ENCODE peak calls at places on chromosomes 7 and 10, in six cellular contexts. O is K562, J is HCT116, G is A549, T is upper lobe of left lung, L is heart left ventricle. M is an unnamed sample.

GRCh38 chr7:30709549-30709948 is 27.3 kb upstream of the CRHR2 start:
- DNase-seq in O (no peak), J (no peak), G (no peak), T (no peak), L (no peak), M (no peak)

GRCh38 chr10:99234739-99235468 is 748 bp downstream of the HPSE2 start:
- DNase-seq in O (no peak), J (no peak), G (no peak), T (no peak), L (no peak), M (no peak)

GRCh38 chr7:151167197-151167911 is at the start of gene GBX1:
- DNase-seq in O (peak), J (no peak), G (peak), T (peak), L (no peak), M (no peak)

GRCh38 chr10:52879651-52880050 is 107.1 kb upstream of the MBL2 start:
- DNase-seq in O (no peak), J (no peak), G (no peak), T (no peak), L (no peak), M (no peak)

GRCh38 chr10:133297504-133297903 is 11.2 kb downstream of the TUBGCP2 start:
- DNase-seq in O (no peak), J (no peak), G (no peak), T (peak), L (no peak), M (no peak)

GRCh38 chr10:68562666-68563522 is 2.8 kb downstream of the TET1 start:
- DNase-seq in O (peak), J (no peak), G (no peak), T (no peak), L (no peak), M (peak)

GRCh38 chr10:115129752-115130151 is 36.6 kb downstream of the ATRNL1 start:
- DNase-seq in O (no peak), J (peak), G (no peak), T (no peak), L (no peak), M (peak)

GRCh38 chr10:58675321-58675720 is 162.6 kb downstream of the BICC1 start:
- DNase-seq in O (no peak), J (no peak), G (no peak), T (no peak), L (no peak), M (no peak)

GRCh38 chr7:76507723-76508406 is 2.5 kb upstream of the UPK3B start:
- DNase-seq in O (peak), J (no peak), G (no peak), T (no peak), L (no peak), M (no peak)

GRCh38 chr7:1698951-1699350 is 28.9 kb downstream of the ELFN1 start:
- DNase-seq in O (no peak), J (no peak), G (no peak), T (no peak), L (no peak), M (no peak)

GRCh38 chr10:63573068-63573697 is 52.0 kb downstream of the REEP3 start:
- DNase-seq in O (no peak), J (no peak), G (no peak), T (no peak), L (no peak), M (no peak)

GRCh38 chr7:39089194-39089593 is 111.5 kb downstream of the POU6F2 start:
- DNase-seq in O (no peak), J (no peak), G (no peak), T (no peak), L (no peak), M (no peak)

GRCh38 chr10:117134084-117135025 is 3.7 kb downstream of the VAX1 start:
- DNase-seq in O (no peak), J (no peak), G (no peak), T (peak), L (no peak), M (no peak)

GRCh38 chr7:33044986-33045385 is 17.6 kb downstream of the NT5C3A start:
- DNase-seq in O (no peak), J (no peak), G (no peak), T (no peak), L (no peak), M (no peak)

GRCh38 chr7:118239014-118239413 is 14.5 kb downstream of the ANKRD7 start:
- DNase-seq in O (no peak), J (no peak), G (no peak), T (no peak), L (no peak), M (no peak)

GRCh38 chr7:39691821-39692220 is 68.4 kb downstream of the RALA start:
- DNase-seq in O (no peak), J (peak), G (no peak), T (no peak), L (no peak), M (peak)

GRCh38 chr10:98326621-98327027 is 58.6 kb upstream of the LOXL4 start:
- DNase-seq in O (no peak), J (no peak), G (no peak), T (no peak), L (peak), M (no peak)

GRCh38 chr7:73827568-73828106 is 3.2 kb upstream of the CLDN4 start:
- DNase-seq in O (no peak), J (peak), G (no peak), T (no peak), L (peak), M (no peak)

GRCh38 chr7:65976659-65977196 is 5.3 kb downstream of the GUSB start:
- DNase-seq in O (no peak), J (no peak), G (no peak), T (no peak), L (no peak), M (no peak)

GRCh38 chr10:101570764-101571572 is 17.1 kb downstream of the POLL start:
- DNase-seq in O (no peak), J (no peak), G (no peak), T (peak), L (no peak), M (peak)

GRCh38 chr7:2018786-2019692 is 213.7 kb downstream of the MAD1L1 start:
- DNase-seq in O (peak), J (no peak), G (no peak), T (peak), L (peak), M (peak)

GRCh38 chr10:63396123-63396719 is 69.6 kb downstream of the JMJD1C start:
- DNase-seq in O (peak), J (no peak), G (no peak), T (no peak), L (no peak), M (no peak)

GRCh38 chr7:18541189-18541870 is 45.8 kb downstream of the HDAC9 start:
- DNase-seq in O (no peak), J (no peak), G (no peak), T (no peak), L (peak), M (peak)

GRCh38 chr10:27373566-27374160 is 130.4 kb upstream of the RAB18 start:
- DNase-seq in O (no peak), J (no peak), G (no peak), T (no peak), L (no peak), M (no peak)

GRCh38 chr7:30448461-30449189 is 30.0 kb downstream of the NOD1 start:
- DNase-seq in O (no peak), J (no peak), G (no peak), T (no peak), L (no peak), M (no peak)

GRCh38 chr7:70014472-70015232 is 416.4 kb downstream of the AUTS2 start:
- DNase-seq in O (no peak), J (no peak), G (no peak), T (no peak), L (no peak), M (no peak)
- TF ChIP-seq POLR2A in O (no peak), J (no peak), G (no peak), T (no peak), L (no peak), M (no peak)

DNA sequence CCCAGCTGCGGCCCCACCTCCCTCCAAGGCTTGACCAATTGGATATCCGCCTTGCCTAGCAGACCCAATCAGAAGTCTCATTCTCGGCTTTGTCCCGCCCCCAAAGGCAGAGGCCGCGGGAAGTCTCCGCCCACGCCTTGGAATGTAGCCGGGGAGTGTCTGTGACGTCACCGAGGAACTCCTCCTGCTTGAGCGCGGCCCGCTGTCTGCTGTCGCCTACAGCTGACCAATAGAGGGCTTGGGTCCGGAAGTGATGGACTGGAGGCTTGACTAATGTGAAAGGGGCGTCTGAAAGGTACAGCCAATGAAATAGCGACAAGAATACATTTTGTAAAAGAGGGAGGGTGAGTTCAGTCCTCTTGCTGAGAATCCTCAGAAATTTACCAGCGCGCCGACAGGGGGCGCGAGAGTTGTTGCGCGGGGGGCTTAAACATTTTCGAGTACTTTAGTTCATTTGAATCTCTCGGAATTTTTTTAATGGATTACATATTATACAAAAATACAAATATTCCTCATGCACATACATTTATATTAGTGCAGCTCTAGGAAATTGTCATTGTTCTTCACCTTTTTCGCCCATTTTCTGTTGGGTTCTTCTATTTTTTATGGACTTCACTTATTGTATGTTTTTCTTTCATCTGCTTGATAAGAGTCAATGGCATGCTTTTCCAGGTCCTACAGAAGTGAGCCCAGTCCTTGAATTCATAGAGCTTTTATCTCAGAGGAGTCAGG is 376 bp upstream of the CREB3L2 start:
- DNase-seq in O (peak), J (peak), G (peak), T (peak), L (peak), M (peak)
- TF ChIP-seq POLR2A in O (no peak), J (no peak), G (no peak), T (no peak), L (no peak), M (no peak)

GRCh38 chr7:7157177-7157886 is 25.0 kb upstream of the C1GALT1 start:
- DNase-seq in O (no peak), J (no peak), G (no peak), T (no peak), L (peak), M (peak)
- TF ChIP-seq POLR2A in O (no peak), J (no peak), G (no peak), T (no peak), L (no peak), M (no peak)

DNA sequence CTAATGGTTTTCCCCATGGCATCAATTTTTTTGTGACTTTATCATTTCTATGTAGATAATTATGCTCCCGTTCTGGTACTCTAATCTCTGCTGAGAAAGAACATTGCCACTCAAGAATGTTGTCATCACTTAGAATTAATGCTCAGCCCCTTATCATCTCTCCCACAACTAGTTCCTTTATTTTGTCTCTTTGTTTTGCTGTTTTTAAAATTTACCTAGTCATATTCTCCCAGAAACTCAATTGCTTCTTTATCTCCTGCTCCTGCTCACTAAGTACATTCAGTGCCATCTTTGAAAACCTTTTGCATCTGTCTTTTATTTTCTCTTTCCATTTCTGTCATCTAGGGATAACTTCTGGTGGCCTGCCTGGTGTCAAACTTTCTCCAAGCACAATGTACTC is 324.9 kb upstream of the MTPN start:
- DNase-seq in O (no peak), J (no peak), G (no peak), T (no peak), L (no peak), M (no peak)
- TF ChIP-seq POLR2A in O (no peak), J (no peak), G (no peak), T (no peak), L (no peak), M (no peak)

DNA sequence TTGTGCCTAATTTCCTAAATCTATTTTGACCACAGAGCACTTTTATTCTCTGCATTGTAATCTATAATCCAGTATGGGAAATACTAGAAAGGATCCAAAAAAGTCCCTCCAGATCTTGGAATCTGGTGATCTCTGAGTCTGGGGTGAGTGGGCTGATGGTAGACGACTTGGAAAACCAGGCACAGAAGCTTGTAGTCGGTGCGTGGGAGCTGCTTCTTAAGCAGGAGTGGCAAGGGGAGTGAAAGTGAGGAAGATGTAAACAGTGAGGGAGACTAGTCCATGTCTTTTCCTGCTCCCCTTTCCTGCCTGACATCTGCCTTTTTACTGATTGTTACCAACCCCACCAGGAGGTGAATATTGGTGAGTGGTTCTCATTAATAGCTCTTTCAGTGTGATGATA is 6.8 kb downstream of the AUTS2 start:
- DNase-seq in O (no peak), J (no peak), G (no peak), T (no peak), L (no peak), M (no peak)
- TF ChIP-seq POLR2A in O (no peak), J (no peak), G (no peak), T (no peak), L (no peak), M (no peak)

DNA sequence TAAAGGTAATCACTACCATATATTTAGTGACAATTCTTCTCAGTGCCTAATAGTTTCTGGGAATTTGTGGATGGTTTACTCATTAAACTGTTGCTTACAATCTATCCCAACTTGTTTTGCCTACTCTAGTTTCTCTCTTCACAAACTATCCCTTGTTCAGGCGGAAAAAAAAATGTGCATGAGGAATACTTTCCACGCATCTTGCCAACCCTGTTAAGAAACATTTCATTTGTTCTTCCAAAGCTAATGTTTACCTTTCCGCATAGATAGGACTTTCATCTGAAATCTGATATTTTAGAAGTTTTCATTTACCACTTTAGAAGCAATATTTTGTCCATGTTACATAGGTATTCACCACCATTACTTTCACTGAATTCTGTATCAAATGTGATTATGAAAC is 191.9 kb downstream of the MDFIC start:
- DNase-seq in O (no peak), J (no peak), G (no peak), T (no peak), L (no peak), M (no peak)
- TF ChIP-seq POLR2A in O (no peak), J (no peak), G (no peak), T (no peak), L (no peak), M (no peak)

DNA sequence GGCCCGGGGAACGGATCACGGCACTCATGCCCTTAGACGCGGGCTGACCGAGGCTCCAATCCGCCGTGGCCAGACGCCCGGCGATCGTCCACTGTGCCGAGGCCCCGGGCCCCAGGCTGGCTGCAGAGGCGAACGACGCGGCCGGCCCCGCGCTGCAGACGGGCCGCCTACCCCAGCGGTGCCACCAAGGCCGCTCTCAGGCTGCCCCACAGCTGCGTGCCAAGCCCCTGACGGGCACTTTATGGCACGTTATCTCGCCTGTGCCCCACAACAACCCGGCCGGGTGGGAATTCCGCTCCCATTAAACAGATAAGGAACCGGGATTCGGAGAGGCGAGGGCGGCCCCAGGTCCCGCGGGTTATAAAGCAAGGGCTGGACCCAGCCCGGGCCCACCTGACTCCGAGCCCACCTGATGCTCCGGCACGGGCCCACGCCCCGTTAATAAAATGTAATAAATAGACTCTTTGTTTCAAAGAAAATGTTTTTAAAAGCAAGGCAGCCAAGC is 79.6 kb downstream of the FOXL3 start:
- DNase-seq in O (no peak), J (no peak), G (no peak), T (peak), L (peak), M (no peak)
- TF ChIP-seq POLR2A in O (no peak), J (no peak), G (no peak), T (no peak), L (no peak), M (no peak)

M was measured in H54.